ENCODE peak calls at places on chromosome X, in six cellular contexts. W is aorta; X is mucosa of descending colon; B is PC-3; N is naive thymus-derived CD4-positive, alpha-beta T cell; Y is ovary. H is an unnamed sample. For H3K9me3 and H3K36me3, the result is how much of the 10 kb centered on the place peaks cover.

GRCh38 chrX:38514014-38514854 is 47.1 kb upstream of the TSPAN7 start:
- DNase-seq in N (no peak), Y (no peak), B (no peak), W (no peak), X (no peak), H (no peak)

GRCh38 chrX:124960454-124960853 is 359.2 kb upstream of the TEX13C start:
- DNase-seq in N (no peak), X (no peak), B (no peak), Y (no peak), W (no peak), H (no peak)

GRCh38 chrX:78493180-78493579 is 165.8 kb upstream of the CYSLTR1 start:
- DNase-seq in Y (no peak), N (no peak), B (no peak), W (no peak), X (no peak), H (no peak)

GRCh38 chrX:143500751-143501150 is 16.5 kb downstream of the SPANXN3 start:
- DNase-seq in W (no peak), X (no peak), N (no peak), Y (no peak), B (peak), H (no peak)

GRCh38 chrX:7067266-7067665 is 80.2 kb upstream of the STS start:
- DNase-seq in X (no peak), B (no peak), N (no peak), W (no peak), Y (no peak), H (no peak)

GRCh38 chrX:144586756-144587155 is 660.5 kb upstream of the SPANXN1 start:
- DNase-seq in B (peak), X (no peak), W (no peak), Y (no peak), N (no peak), H (no peak)

GRCh38 chrX:71170660-71171059 is 26.0 kb downstream of the NLGN3 start:
- DNase-seq in X (no peak), N (no peak), B (no peak), W (no peak), Y (no peak), H (no peak)

GRCh38 chrX:40207626-40208025 is 109.9 kb upstream of the BCOR start:
- DNase-seq in Y (no peak), X (no peak), W (no peak), B (peak), N (no peak), H (no peak)

GRCh38 chrX:57929373-57929772 is 19.1 kb upstream of the ZXDA start:
- DNase-seq in W (no peak), Y (no peak), B (peak), N (no peak), X (no peak), H (no peak)

GRCh38 chrX:13742397-13743176 is 8.0 kb downstream of the OFD1 start:
- DNase-seq in B (no peak), X (no peak), Y (no peak), N (no peak), W (no peak), H (no peak)

GRCh38 chrX:133297284-133297683 is 79.1 kb upstream of the TFDP3 start:
- DNase-seq in B (peak), N (no peak), Y (no peak), W (no peak), X (no peak), H (no peak)

GRCh38 chrX:1874416-1874815 is 259.6 kb downstream of the ASMT start:
- DNase-seq in B (no peak), X (no peak), W (no peak), N (no peak), Y (no peak), H (no peak)
- H3K9me3 ChIP-seq in B (under half), X (under half), W (under half), N (under half), Y (under half), H (under half)

GRCh38 chrX:53538781-53539180 is 104.6 kb upstream of the HSD17B10 start:
- DNase-seq in B (no peak), Y (peak), X (no peak), W (no peak), N (no peak), H (no peak)
- H3K36me3 ChIP-seq in B (half or more), Y (under half), X (under half), W (under half), N (under half), H (under half)

DNA sequence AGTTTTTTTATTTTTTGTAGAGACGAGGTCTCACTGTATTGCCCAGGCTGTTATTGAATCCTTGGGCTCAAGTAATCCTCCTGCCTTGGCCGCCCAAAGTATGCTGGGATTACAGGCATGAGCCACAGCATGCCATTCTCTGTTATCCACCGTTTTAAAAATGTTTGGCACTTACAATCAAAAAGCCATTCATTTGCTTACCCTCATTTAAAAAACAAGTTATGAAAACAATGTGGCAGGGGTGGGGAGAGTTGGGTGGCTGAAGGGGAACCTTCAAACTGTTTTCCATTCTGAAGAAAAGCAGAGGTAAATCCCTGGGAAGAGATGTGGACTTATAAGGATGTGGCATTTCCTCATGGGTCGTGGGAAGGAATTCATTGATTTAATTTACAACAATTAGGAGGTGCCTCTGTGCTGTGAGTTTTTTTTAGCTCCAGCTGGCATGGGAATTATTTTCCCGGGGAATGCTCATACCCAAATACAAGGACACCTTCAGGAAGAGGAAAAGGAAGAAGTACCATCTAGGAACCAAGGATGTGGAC is 103.5 kb downstream of the MID1 start:
- DNase-seq in N (no peak), B (no peak), W (no peak), X (no peak), Y (no peak), H (no peak)
- H3K9me3 ChIP-seq in N (under half), B (under half), W (under half), X (under half), Y (under half), H (under half)

DNA sequence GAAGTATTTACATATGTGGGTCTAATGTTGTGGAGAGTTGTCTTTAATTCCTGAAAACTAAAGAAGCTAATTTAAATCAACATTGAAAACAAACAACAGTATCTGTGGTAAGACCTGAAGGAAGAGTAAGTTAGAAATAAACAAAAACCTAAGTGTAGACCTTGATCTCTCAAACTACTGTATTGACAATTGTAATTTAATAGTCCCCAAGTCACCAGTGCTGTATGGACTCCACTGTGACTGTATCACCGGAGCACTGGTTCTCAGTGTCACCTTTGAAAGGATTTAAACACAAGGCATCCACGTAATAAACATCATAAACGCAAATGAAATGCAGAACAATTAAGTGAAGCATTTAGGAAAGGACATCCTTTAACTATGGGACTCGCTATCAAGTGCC is 46.4 kb downstream of the OCRL start:
- DNase-seq in X (no peak), N (no peak), Y (no peak), W (no peak), B (no peak), H (no peak)
- H3K36me3 ChIP-seq in X (under half), N (under half), Y (under half), W (under half), B (under half), H (under half)

GRCh38 chrX:67721321-67721720 is 177.5 kb downstream of the AR start:
- DNase-seq in Y (no peak), W (no peak), B (no peak), X (no peak), N (no peak), H (no peak)

GRCh38 chrX:67725471-67725870 is 181.7 kb downstream of the AR start:
- DNase-seq in Y (no peak), B (no peak), N (no peak), X (no peak), W (no peak), H (no peak)

GRCh38 chrX:67726028-67726427 is 182.2 kb downstream of the AR start:
- DNase-seq in W (no peak), B (no peak), N (no peak), X (no peak), Y (no peak), H (no peak)

GRCh38 chrX:67724359-67725110 is 180.7 kb downstream of the AR start:
- DNase-seq in B (no peak), X (no peak), N (no peak), W (no peak), Y (no peak), H (no peak)

DNA sequence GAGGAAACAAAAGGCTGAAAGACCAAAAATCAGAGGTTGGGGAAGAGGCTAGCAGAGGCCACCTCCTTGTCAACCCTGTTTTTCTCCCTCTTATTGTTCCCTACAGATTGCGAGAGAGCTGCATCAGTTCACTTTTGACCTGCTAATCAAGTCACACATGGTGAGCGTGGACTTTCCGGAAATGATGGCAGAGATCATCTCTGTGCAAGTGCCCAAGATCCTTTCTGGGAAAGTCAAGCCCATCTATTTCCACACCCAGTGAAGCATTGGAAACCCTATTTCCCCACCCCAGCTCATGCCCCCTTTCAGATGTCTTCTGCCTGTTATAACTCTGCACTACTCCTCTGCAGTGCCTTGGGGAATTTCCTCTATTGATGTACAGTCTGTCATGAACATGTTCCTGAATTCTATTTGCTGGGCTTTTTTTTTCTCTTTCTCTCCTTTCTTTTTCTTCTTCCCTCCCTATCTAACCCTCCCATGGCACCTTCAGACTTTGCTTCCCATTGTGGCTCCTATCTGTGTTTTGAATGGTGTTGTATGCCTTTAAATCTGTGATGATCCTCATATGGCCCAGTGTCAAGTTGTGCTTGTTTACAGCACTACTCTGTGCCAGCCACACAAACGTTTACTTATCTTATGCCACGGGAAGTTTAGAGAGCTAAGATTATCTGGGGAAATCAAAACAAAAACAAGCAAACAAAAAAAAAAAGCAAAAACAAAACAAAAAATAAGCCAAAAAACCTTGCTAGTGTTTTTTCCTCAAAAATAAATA is 179.9 kb downstream of the AR start:
- DNase-seq in N (no peak), X (no peak), W (no peak), Y (no peak), B (no peak), H (no peak)
- H3K9me3 ChIP-seq in N (under half), X (under half), W (under half), Y (under half), B (under half), H (under half)

DNA sequence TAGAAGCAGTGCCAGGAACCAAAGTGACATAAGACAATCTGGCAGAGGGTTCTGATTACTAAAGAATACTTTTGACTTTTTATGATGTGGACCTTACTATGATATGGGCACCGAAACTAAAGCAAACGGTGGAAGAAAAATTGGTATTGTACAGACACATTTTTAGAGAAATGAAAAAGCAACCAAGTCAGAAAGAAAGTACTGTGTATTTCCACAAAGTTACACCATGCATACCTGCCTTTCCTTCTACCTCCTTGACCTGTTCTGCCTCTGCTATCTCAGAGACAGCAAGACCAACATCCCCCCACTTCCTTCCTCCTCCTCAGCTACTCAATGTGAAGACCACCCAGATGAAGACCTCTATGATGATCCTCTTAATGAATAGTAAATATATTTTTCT is 88.3 kb downstream of the HUWE1 start:
- DNase-seq in Y (no peak), N (no peak), W (no peak), X (no peak), B (no peak), H (no peak)
- H3K36me3 ChIP-seq in Y (under half), N (under half), W (under half), X (under half), B (half or more), H (under half)